ENCODE peak calls at places on chromosomes 16 and 17, in eight cellular contexts. Q is mesenchymal stem cell; C is CD8-positive, alpha-beta T cell; T is IMR-90; H is HepG2; P is prostate gland; G is iPS DF 6.9; X is left lung. J is an unnamed sample.

GRCh38 chr16:84098939-84099338 is 17.8 kb downstream of the MBTPS1 start:
- DNase-seq in H (no peak), C (no peak), P (no peak), Q (no peak), X (no peak), G (no peak), T (peak; percentile 36), J (no peak)

GRCh38 chr17:9780552-9780951 is 10.8 kb downstream of the DHRS7C start:
- DNase-seq in P (no peak), T (no peak), G (no peak), H (no peak), C (no peak), X (no peak), Q (no peak), J (no peak)

GRCh38 chr17:34171245-34171818 is 83.8 kb upstream of the CCL2 start:
- DNase-seq in Q (peak; percentile 48), X (no peak), T (peak; percentile 53), C (peak; percentile 16), H (peak; percentile 65), P (peak; percentile 34), G (peak; percentile 71), J (no peak)

GRCh38 chr16:49492896-49493620 is 119.5 kb downstream of the C16orf78 start:
- DNase-seq in C (no peak), H (no peak), G (no peak), Q (no peak), T (no peak), P (no peak), X (no peak), J (no peak)

GRCh38 chr17:29929006-29929543 is 953 bp downstream of the SSH2 start:
- DNase-seq in G (no peak), H (peak; percentile 21), C (no peak), T (no peak), Q (peak; percentile 75), X (no peak), P (peak; percentile 10), J (no peak)

GRCh38 chr17:66580178-66580577 is 254.7 kb upstream of the CACNG5 start:
- DNase-seq in C (no peak), P (no peak), X (no peak), H (peak; percentile 40), Q (peak; percentile 90), T (peak; percentile 76), G (no peak), J (no peak)

GRCh38 chr17:72806011-72806410 is 286.5 kb downstream of the SLC39A11 start:
- DNase-seq in P (no peak), X (no peak), H (no peak), C (no peak), G (no peak), T (peak; percentile 56), Q (no peak), J (no peak)

GRCh38 chr16:78871241-78871640 is 729.3 kb downstream of the MAF start:
- DNase-seq in Q (no peak), P (no peak), C (no peak), T (no peak), G (no peak), H (no peak), X (no peak), J (no peak)

GRCh38 chr16:15644306-15644961 is 1.5 kb upstream of the MARF1 start:
- DNase-seq in C (no peak), G (no peak), P (peak; percentile 81), T (no peak), X (no peak), Q (peak; percentile 36), H (peak; percentile 87), J (no peak)

GRCh38 chr17:63946440-63947363 is 14.6 kb upstream of the CD79B start:
- DNase-seq in Q (peak; percentile 37), C (peak; percentile 22), X (peak; percentile 84), H (peak; percentile 48), P (peak; percentile 15), G (no peak), T (peak; percentile 13), J (no peak)

GRCh38 chr17:17971431-17972125 is 622 bp downstream of the TOM1L2 start:
- DNase-seq in T (no peak), P (peak; percentile 21), G (no peak), X (peak; percentile 90), H (no peak), Q (peak; percentile 22), C (peak; percentile 4), J (no peak)

GRCh38 chr16:57277586-57277985 is 6.9 kb downstream of the PLLP start:
- DNase-seq in H (no peak), T (peak; percentile 60), Q (peak; percentile 60), G (no peak), P (no peak), C (peak; percentile 25), X (peak; percentile 31), J (peak; percentile 9)

GRCh38 chr17:76735586-76736348 is 1.4 kb downstream of the SRSF2 start:
- DNase-seq in Q (no peak), T (no peak), X (no peak), P (no peak), G (no peak), H (no peak), C (no peak), J (no peak)

GRCh38 chr17:76734080-76734840 is 2.9 kb downstream of the SRSF2 start:
- DNase-seq in G (no peak), C (no peak), T (peak; percentile 49), Q (peak; percentile 60), X (no peak), P (no peak), H (no peak), J (no peak)

GRCh38 chr17:76735006-76735405 is 2.1 kb downstream of the SRSF2 start:
- DNase-seq in Q (peak; percentile 70), G (no peak), C (no peak), H (peak; percentile 54), P (no peak), T (peak; percentile 53), X (no peak), J (no peak)

GRCh38 chr17:76733618-76733957 is 3.5 kb downstream of the SRSF2 start:
- DNase-seq in C (no peak), H (no peak), X (no peak), T (no peak), G (no peak), P (no peak), Q (no peak), J (no peak)

DNA sequence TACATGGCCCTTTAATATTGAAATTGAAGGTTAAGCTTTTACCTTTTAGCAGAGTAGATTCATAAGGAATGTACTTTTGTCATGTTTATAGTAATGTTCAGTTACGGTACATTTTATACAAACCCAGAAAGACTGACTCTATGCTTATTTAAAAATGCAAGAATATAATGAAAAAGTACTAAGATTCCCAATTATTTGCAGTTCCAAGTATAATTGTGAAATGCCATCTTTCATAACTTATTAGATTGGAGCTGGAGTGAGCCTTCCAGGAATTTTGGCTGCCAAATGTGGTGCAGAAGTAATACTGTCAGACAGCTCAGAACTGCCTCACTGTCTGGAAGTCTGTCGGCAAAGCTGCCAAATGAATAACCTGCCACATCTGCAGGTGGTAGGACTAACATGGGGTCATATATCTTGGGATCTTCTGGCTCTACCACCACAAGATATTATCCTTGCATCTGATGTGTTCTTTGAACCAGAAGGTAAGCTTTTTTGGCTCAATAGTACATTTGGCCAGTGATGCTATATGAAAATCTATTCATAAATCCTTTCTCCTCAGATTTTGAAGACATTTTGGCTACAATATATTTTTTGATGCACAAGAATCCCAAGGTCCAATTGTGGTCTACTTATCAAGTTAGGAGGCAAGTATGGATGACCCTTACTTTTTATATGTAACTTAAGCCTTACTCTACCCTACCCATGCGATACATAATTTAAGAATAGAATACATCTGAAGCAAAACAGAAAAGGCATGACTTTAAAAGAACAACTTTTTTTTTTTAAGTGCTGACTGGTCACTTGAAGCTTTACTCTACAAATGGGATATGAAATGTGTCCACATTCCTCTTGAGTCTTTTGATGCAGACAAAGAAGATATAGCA is 4.2 kb downstream of the SRSF2 start:
- DNase-seq in Q (no peak), C (no peak), P (no peak), G (no peak), H (no peak), X (no peak), T (no peak), J (no peak)
- H3K4me3 ChIP-seq in Q (no peak overlapping the region), C (no peak overlapping the region), P (no peak overlapping the region), G (no peak overlapping the region), H (no peak overlapping the region), X (peak overlapping the region; percentile 97), T (no peak overlapping the region), J (no peak overlapping the region)

DNA sequence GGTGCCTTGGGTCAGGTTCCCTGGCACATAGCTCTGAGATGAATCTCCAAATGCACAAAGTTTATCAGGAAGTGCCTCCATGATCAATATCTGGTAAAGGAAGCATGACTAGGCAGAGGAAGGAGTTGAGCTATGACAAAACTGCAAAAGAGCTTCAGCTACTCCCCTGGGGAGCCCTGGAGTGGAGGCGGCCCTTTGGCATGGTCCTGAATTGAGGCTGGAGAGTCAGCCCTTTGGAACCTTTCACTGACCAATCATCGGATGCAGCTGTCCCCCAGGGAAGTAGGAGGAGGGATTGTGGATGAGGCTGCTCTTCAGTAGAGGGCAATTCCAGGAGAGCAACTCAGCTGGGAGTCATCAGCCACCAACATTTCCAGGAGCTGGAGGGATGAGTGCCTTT is 46.1 kb upstream of the NLRP1 start:
- DNase-seq in P (no peak), C (no peak), H (no peak), Q (no peak), G (no peak), T (peak; percentile 46), X (no peak), J (peak; percentile 7)
- H3K4me3 ChIP-seq in P (no peak overlapping the region), C (no peak overlapping the region), H (no peak overlapping the region), Q (no peak overlapping the region), G (no peak overlapping the region), T (no peak overlapping the region), X (no peak overlapping the region), J (no peak overlapping the region)

DNA sequence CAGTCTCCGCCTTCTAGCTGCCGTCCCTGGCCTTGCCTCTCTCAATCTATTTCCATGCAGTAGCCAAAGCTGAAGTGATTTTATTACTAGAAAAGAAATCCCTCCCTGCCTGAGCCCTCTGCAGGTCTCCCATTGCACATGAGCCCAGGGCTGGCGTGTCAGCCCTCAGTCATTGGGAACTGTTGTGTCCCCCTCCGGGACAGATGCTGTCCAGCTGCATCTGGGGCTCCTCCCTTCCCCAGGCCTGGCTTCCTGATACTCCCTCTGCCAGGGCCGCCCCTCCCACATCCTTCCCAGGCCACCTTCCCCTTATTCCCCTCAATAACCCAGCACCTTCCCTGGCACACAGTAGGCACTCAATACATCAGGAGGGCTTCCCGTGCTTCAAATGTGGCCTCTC is 11.3 kb downstream of the ZSCAN10 start:
- DNase-seq in Q (no peak), P (no peak), C (no peak), T (no peak), G (no peak), H (no peak), X (no peak), J (no peak)
- H3K4me3 ChIP-seq in Q (no peak overlapping the region), P (no peak overlapping the region), C (no peak overlapping the region), T (no peak overlapping the region), G (no peak overlapping the region), H (no peak overlapping the region), X (peak overlapping the region; percentile 49), J (no peak overlapping the region)

DNA sequence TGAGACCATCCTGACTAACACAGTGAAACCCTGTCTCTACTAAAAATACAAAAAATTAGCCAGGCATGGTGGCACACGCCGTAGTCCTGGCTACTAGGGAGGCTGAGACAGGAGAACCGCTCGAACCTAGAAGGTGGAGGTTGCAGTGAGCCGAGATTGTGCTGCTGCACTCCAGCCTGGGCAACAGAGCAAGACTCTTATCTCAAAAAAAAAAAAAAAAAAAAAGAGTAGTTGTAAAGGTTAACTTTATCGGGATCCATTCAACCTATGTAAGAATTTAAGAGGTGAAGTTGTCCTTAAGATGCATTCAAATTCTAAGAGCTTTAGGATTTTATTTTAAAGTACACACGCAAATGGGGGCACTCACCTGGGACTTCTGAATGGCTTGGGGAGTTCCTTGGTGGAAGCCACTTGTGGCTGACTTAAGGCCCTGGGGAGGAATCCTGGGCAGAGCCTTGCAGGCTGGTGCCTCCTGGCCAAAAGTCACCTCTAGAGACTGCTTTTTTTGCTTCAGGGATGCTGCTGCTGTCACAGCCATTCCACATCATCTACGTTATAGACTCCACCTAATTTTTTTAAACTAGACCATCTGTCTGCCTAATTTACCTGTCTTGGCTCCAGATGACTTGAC is 3.3 kb downstream of the CTCF start:
- DNase-seq in C (no peak), G (no peak), X (no peak), T (no peak), P (no peak), Q (no peak), H (no peak), J (no peak)
- H3K4me3 ChIP-seq in C (no peak overlapping the region), G (no peak overlapping the region), X (no peak overlapping the region), T (no peak overlapping the region), P (no peak overlapping the region), Q (no peak overlapping the region), H (no peak overlapping the region), J (no peak overlapping the region)